ENCODE peak calls at places on chromosomes 5 and 9, in eight cellular contexts. G is stimulated activated CD4-positive, alpha-beta T cell treated with anti-CD3 and anti-CD28 coated beads, Interleukin-12 subunit alpha, Interleukin-12 subunit beta, amount 100 ng/mL, for 4 hours; J is GM03348; D is GM06990; A is GM10248; N is MV-4-11; Q is B cell; I is AG09319. S is an unnamed sample.

GRCh38 chr5:134113572-134113907 is 941 bp upstream of the TCF7 start:
- DNase-seq in I (no peak), D (no peak), A (no peak), G (no peak), J (no peak), Q (peak), N (no peak), S (no peak)

GRCh38 chr5:173878224-173878967 is 9.8 kb upstream of the CPEB4 start:
- DNase-seq in J (no peak), Q (no peak), N (no peak), D (no peak), G (no peak), I (no peak), A (no peak), S (no peak)

GRCh38 chr9:98365227-98365669 is 109.8 kb upstream of the TBC1D2 start:
- DNase-seq in G (no peak), I (no peak), Q (no peak), N (peak), D (no peak), J (no peak), A (peak), S (no peak)

GRCh38 chr9:933356-933755 is 43.1 kb upstream of the DMRT3 start:
- DNase-seq in G (no peak), Q (no peak), N (no peak), I (no peak), A (no peak), D (no peak), J (no peak), S (no peak)

GRCh38 chr5:39518516-39518915 is 93.7 kb upstream of the DAB2 start:
- DNase-seq in N (no peak), J (peak), G (no peak), Q (no peak), I (peak), D (no peak), A (no peak), S (no peak)

GRCh38 chr5:141734501-141735231 is 52.6 kb upstream of the ARAP3 start:
- DNase-seq in G (peak), D (no peak), Q (no peak), A (peak), J (peak), N (peak), I (no peak), S (peak)

GRCh38 chr5:65812648-65813047 is 90.6 kb downstream of the NLN start:
- DNase-seq in Q (no peak), J (no peak), N (no peak), D (no peak), I (no peak), A (no peak), G (no peak), S (no peak)

GRCh38 chr9:17906841-17907779 is 328.2 kb downstream of the SH3GL2 start:
- DNase-seq in A (peak), D (peak), Q (peak), N (no peak), I (no peak), J (peak), G (no peak), S (peak)

GRCh38 chr5:97412959-97413358 is 229.9 kb upstream of the RIOK2 start:
- DNase-seq in N (no peak), A (no peak), G (no peak), Q (no peak), I (no peak), D (peak), J (no peak), S (no peak)